ENCODE peak calls at places on chromosome 15, in seven cellular contexts. One of them, this sample, is unnamed.

GRCh38 chr15:27260523-27260922 is 289.5 kb downstream of the GABRG3 start:
- DNase-seq in IMR-90: no peak
- DNase-seq in neuronal stem cell: no peak
- DNase-seq in H1: no peak
- DNase-seq in mesendoderm: no peak
- DNase-seq in trophoblast cell: no peak
- DNase-seq in mesenchymal stem cell: no peak
- DNase-seq in this sample: no peak

GRCh38 chr15:88449581-88449980 is 17.6 kb downstream of the MRPL46 start:
- DNase-seq in IMR-90: no peak
- DNase-seq in neuronal stem cell: no peak
- DNase-seq in H1: no peak
- DNase-seq in mesendoderm: no peak
- DNase-seq in trophoblast cell: no peak
- DNase-seq in mesenchymal stem cell: no peak
- DNase-seq in this sample: no peak

GRCh38 chr15:49962044-49962602 is 156.9 kb downstream of the ATP8B4 start:
- DNase-seq in IMR-90: no peak
- DNase-seq in neuronal stem cell: no peak
- DNase-seq in H1: no peak
- DNase-seq in mesendoderm: no peak
- DNase-seq in trophoblast cell: no peak
- DNase-seq in mesenchymal stem cell: no peak
- DNase-seq in this sample: no peak

GRCh38 chr15:86857701-86858100 is 778.0 kb downstream of the AGBL1 start:
- DNase-seq in IMR-90: no peak
- DNase-seq in neuronal stem cell: no peak
- DNase-seq in H1: no peak
- DNase-seq in mesendoderm: no peak
- DNase-seq in trophoblast cell: no peak
- DNase-seq in mesenchymal stem cell: no peak
- DNase-seq in this sample: no peak

GRCh38 chr15:69143756-69144436 is 16.5 kb upstream of the GLCE start:
- DNase-seq in IMR-90: no peak
- DNase-seq in neuronal stem cell: no peak
- DNase-seq in H1: no peak
- DNase-seq in mesendoderm: no peak
- DNase-seq in trophoblast cell: no peak
- DNase-seq in mesenchymal stem cell: no peak
- DNase-seq in this sample: no peak

GRCh38 chr15:77387355-77388105 is 32.4 kb downstream of the PEAK1 start:
- DNase-seq in IMR-90: peak
- DNase-seq in neuronal stem cell: no peak
- DNase-seq in H1: no peak
- DNase-seq in mesendoderm: peak
- DNase-seq in trophoblast cell: no peak
- DNase-seq in mesenchymal stem cell: no peak
- DNase-seq in this sample: no peak

GRCh38 chr15:73786518-73786917 is 33.4 kb upstream of the INSYN1 start:
- DNase-seq in IMR-90: no peak
- DNase-seq in neuronal stem cell: no peak
- DNase-seq in H1: peak
- DNase-seq in mesendoderm: no peak
- DNase-seq in trophoblast cell: no peak
- DNase-seq in mesenchymal stem cell: no peak
- DNase-seq in this sample: peak

GRCh38 chr15:25844981-25845680 is 18.0 kb downstream of the ATP10A start:
- DNase-seq in IMR-90: no peak
- DNase-seq in neuronal stem cell: no peak
- DNase-seq in H1: no peak
- DNase-seq in mesendoderm: no peak
- DNase-seq in trophoblast cell: no peak
- DNase-seq in mesenchymal stem cell: no peak
- DNase-seq in this sample: no peak

GRCh38 chr15:82810061-82810862 is 834 bp downstream of the WHAMM start:
- DNase-seq in IMR-90: peak
- DNase-seq in neuronal stem cell: peak
- DNase-seq in H1: no peak
- DNase-seq in mesendoderm: peak
- DNase-seq in trophoblast cell: peak
- DNase-seq in mesenchymal stem cell: peak
- DNase-seq in this sample: peak

GRCh38 chr15:56653082-56653481 is 80.2 kb downstream of the ZNF280D start:
- DNase-seq in IMR-90: no peak
- DNase-seq in neuronal stem cell: no peak
- DNase-seq in H1: no peak
- DNase-seq in mesendoderm: no peak
- DNase-seq in trophoblast cell: no peak
- DNase-seq in mesenchymal stem cell: no peak
- DNase-seq in this sample: no peak

GRCh38 chr15:34753236-34753894 is 1.4 kb downstream of the GJD2 start:
- DNase-seq in IMR-90: peak
- DNase-seq in neuronal stem cell: peak
- DNase-seq in H1: peak
- DNase-seq in mesendoderm: peak
- DNase-seq in trophoblast cell: peak
- DNase-seq in mesenchymal stem cell: peak
- DNase-seq in this sample: peak

GRCh38 chr15:35753486-35753885 is 207.5 kb upstream of the DPH6 start:
- DNase-seq in IMR-90: peak
- DNase-seq in neuronal stem cell: no peak
- DNase-seq in H1: no peak
- DNase-seq in mesendoderm: no peak
- DNase-seq in trophoblast cell: no peak
- DNase-seq in mesenchymal stem cell: no peak
- DNase-seq in this sample: no peak

GRCh38 chr15:69951511-69952209 is 146.1 kb downstream of the TLE3 start:
- DNase-seq in IMR-90: peak
- DNase-seq in neuronal stem cell: no peak
- DNase-seq in H1: no peak
- DNase-seq in mesendoderm: no peak
- DNase-seq in trophoblast cell: no peak
- DNase-seq in mesenchymal stem cell: peak
- DNase-seq in this sample: no peak

GRCh38 chr15:43541785-43542184 is 24.4 kb downstream of the MAP1A start:
- DNase-seq in IMR-90: peak
- DNase-seq in neuronal stem cell: no peak
- DNase-seq in H1: no peak
- DNase-seq in mesendoderm: no peak
- DNase-seq in trophoblast cell: peak
- DNase-seq in mesenchymal stem cell: peak
- DNase-seq in this sample: no peak

GRCh38 chr15:81308260-81308659 is 15.7 kb downstream of the STARD5 start:
- DNase-seq in IMR-90: no peak
- DNase-seq in neuronal stem cell: no peak
- DNase-seq in H1: no peak
- DNase-seq in mesendoderm: no peak
- DNase-seq in trophoblast cell: no peak
- DNase-seq in mesenchymal stem cell: no peak
- DNase-seq in this sample: no peak

GRCh38 chr15:50058231-50058630 is 60.8 kb downstream of the ATP8B4 start:
- DNase-seq in IMR-90: peak
- DNase-seq in neuronal stem cell: no peak
- DNase-seq in H1: no peak
- DNase-seq in mesendoderm: no peak
- DNase-seq in trophoblast cell: no peak
- DNase-seq in mesenchymal stem cell: peak
- DNase-seq in this sample: no peak

GRCh38 chr15:68732451-68732850 is 88.2 kb downstream of the ANP32A start:
- DNase-seq in IMR-90: no peak
- DNase-seq in neuronal stem cell: no peak
- DNase-seq in H1: no peak
- DNase-seq in mesendoderm: no peak
- DNase-seq in trophoblast cell: no peak
- DNase-seq in mesenchymal stem cell: no peak
- DNase-seq in this sample: no peak

GRCh38 chr15:69523010-69524001 is 70.7 kb downstream of the RPLP1 start:
- DNase-seq in IMR-90: peak
- DNase-seq in neuronal stem cell: peak
- DNase-seq in H1: peak
- DNase-seq in mesendoderm: peak
- DNase-seq in trophoblast cell: peak
- DNase-seq in mesenchymal stem cell: peak
- DNase-seq in this sample: peak

GRCh38 chr15:43168192-43169107 is 16.8 kb upstream of the CCNDBP1 start:
- DNase-seq in IMR-90: peak
- DNase-seq in neuronal stem cell: no peak
- DNase-seq in H1: no peak
- DNase-seq in mesendoderm: no peak
- DNase-seq in trophoblast cell: no peak
- DNase-seq in mesenchymal stem cell: peak
- DNase-seq in this sample: no peak

GRCh38 chr15:36175181-36175750 is 404.2 kb upstream of the CDIN1 start:
- DNase-seq in IMR-90: no peak
- DNase-seq in neuronal stem cell: no peak
- DNase-seq in H1: no peak
- DNase-seq in mesendoderm: no peak
- DNase-seq in trophoblast cell: no peak
- DNase-seq in mesenchymal stem cell: peak
- DNase-seq in this sample: no peak

GRCh38 chr15:41207687-41208448 is 22.7 kb downstream of the EXD1 start:
- DNase-seq in IMR-90: peak
- DNase-seq in neuronal stem cell: no peak
- DNase-seq in H1: no peak
- DNase-seq in mesendoderm: no peak
- DNase-seq in trophoblast cell: no peak
- DNase-seq in mesenchymal stem cell: peak
- DNase-seq in this sample: no peak

GRCh38 chr15:95302809-95303208 is 1027.7 kb upstream of the NR2F2 start:
- DNase-seq in IMR-90: no peak
- DNase-seq in neuronal stem cell: no peak
- DNase-seq in H1: no peak
- DNase-seq in mesendoderm: no peak
- DNase-seq in trophoblast cell: no peak
- DNase-seq in mesenchymal stem cell: no peak
- DNase-seq in this sample: no peak

GRCh38 chr15:44023176-44023575 is 171.9 kb downstream of the FRMD5 start:
- DNase-seq in IMR-90: peak
- DNase-seq in neuronal stem cell: no peak
- DNase-seq in H1: no peak
- DNase-seq in mesendoderm: no peak
- DNase-seq in trophoblast cell: no peak
- DNase-seq in mesenchymal stem cell: no peak
- DNase-seq in this sample: no peak

GRCh38 chr15:31439328-31439727 is 112.7 kb downstream of the KLF13 start:
- DNase-seq in IMR-90: no peak
- DNase-seq in neuronal stem cell: no peak
- DNase-seq in H1: no peak
- DNase-seq in mesendoderm: peak
- DNase-seq in trophoblast cell: peak
- DNase-seq in mesenchymal stem cell: no peak
- DNase-seq in this sample: peak

GRCh38 chr15:46442196-46442595 is 807.4 kb downstream of the SQOR start:
- DNase-seq in IMR-90: no peak
- DNase-seq in neuronal stem cell: no peak
- DNase-seq in H1: no peak
- DNase-seq in mesendoderm: no peak
- DNase-seq in trophoblast cell: peak
- DNase-seq in mesenchymal stem cell: peak
- DNase-seq in this sample: no peak

GRCh38 chr15:90684281-90684680 is 32.9 kb upstream of the BLM start:
- DNase-seq in IMR-90: no peak
- DNase-seq in neuronal stem cell: no peak
- DNase-seq in H1: no peak
- DNase-seq in mesendoderm: no peak
- DNase-seq in trophoblast cell: no peak
- DNase-seq in mesenchymal stem cell: no peak
- DNase-seq in this sample: no peak

GRCh38 chr15:67066041-67067021 is 929 bp downstream of the SMAD3 start:
- DNase-seq in IMR-90: peak
- DNase-seq in neuronal stem cell: peak
- DNase-seq in H1: no peak
- DNase-seq in mesendoderm: peak
- DNase-seq in trophoblast cell: peak
- DNase-seq in mesenchymal stem cell: no peak
- DNase-seq in this sample: no peak

GRCh38 chr15:92674347-92674746 is 18.8 kb upstream of the FAM174B start:
- DNase-seq in IMR-90: no peak
- DNase-seq in neuronal stem cell: no peak
- DNase-seq in H1: no peak
- DNase-seq in mesendoderm: no peak
- DNase-seq in trophoblast cell: no peak
- DNase-seq in mesenchymal stem cell: no peak
- DNase-seq in this sample: no peak

GRCh38 chr15:69958494-69959134 is 139.1 kb downstream of the TLE3 start:
- DNase-seq in IMR-90: no peak
- DNase-seq in neuronal stem cell: no peak
- DNase-seq in H1: no peak
- DNase-seq in mesendoderm: peak
- DNase-seq in trophoblast cell: no peak
- DNase-seq in mesenchymal stem cell: no peak
- DNase-seq in this sample: peak

GRCh38 chr15:39177561-39177960 is 403.3 kb upstream of the THBS1 start:
- DNase-seq in IMR-90: no peak
- DNase-seq in neuronal stem cell: no peak
- DNase-seq in H1: no peak
- DNase-seq in mesendoderm: no peak
- DNase-seq in trophoblast cell: no peak
- DNase-seq in mesenchymal stem cell: no peak
- DNase-seq in this sample: no peak
- H4K8ac ChIP-seq in IMR-90: peak
- H4K8ac ChIP-seq in neuronal stem cell: no peak
- H4K8ac ChIP-seq in H1: no peak
- H4K8ac ChIP-seq in mesendoderm: no peak
- H4K8ac ChIP-seq in trophoblast cell: no peak
- H4K8ac ChIP-seq in mesenchymal stem cell: no peak
- H4K8ac ChIP-seq in this sample: no peak

GRCh38 chr15:52419494-52419893 is 109.2 kb downstream of the MYO5A start:
- DNase-seq in IMR-90: no peak
- DNase-seq in neuronal stem cell: no peak
- DNase-seq in H1: no peak
- DNase-seq in mesendoderm: no peak
- DNase-seq in trophoblast cell: no peak
- DNase-seq in mesenchymal stem cell: no peak
- DNase-seq in this sample: no peak
- H3K4ac ChIP-seq in IMR-90: no peak
- H3K4ac ChIP-seq in neuronal stem cell: no peak
- H3K4ac ChIP-seq in H1: no peak
- H3K4ac ChIP-seq in mesendoderm: no peak
- H3K4ac ChIP-seq in trophoblast cell: no peak
- H3K4ac ChIP-seq in mesenchymal stem cell: no peak
- H3K4ac ChIP-seq in this sample: no peak

DNA sequence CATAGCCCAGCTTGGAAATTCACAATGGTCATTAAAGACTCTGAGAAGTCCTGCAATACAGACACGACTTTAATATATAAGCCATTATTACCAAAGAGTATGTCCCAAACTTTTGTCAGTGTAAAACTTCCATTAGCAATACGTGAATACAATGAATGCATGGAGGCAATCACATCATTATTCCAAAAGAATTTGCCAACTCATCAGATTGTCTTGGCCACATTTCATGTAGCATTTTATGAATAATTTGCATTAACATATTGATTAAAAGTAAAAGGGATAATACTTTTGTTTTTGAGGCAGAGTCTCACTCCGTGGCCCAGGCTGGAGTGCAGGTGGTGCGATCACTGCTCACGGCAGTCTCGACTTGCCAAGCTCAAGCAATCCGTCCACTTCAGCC is 7.9 kb upstream of the DUT start:
- DNase-seq in IMR-90: no peak
- DNase-seq in neuronal stem cell: no peak
- DNase-seq in H1: no peak
- DNase-seq in mesendoderm: no peak
- DNase-seq in trophoblast cell: no peak
- DNase-seq in mesenchymal stem cell: no peak
- DNase-seq in this sample: no peak
- H4K8ac ChIP-seq in IMR-90: no peak
- H4K8ac ChIP-seq in neuronal stem cell: no peak
- H4K8ac ChIP-seq in H1: no peak
- H4K8ac ChIP-seq in mesendoderm: no peak
- H4K8ac ChIP-seq in trophoblast cell: no peak
- H4K8ac ChIP-seq in mesenchymal stem cell: no peak
- H4K8ac ChIP-seq in this sample: no peak

GRCh38 chr15:23022156-23022555 is 17.2 kb downstream of the TUBGCP5 start:
- DNase-seq in IMR-90: no peak
- DNase-seq in neuronal stem cell: no peak
- DNase-seq in H1: no peak
- DNase-seq in mesendoderm: no peak
- DNase-seq in trophoblast cell: no peak
- DNase-seq in mesenchymal stem cell: no peak
- DNase-seq in this sample: no peak
- H3K4ac ChIP-seq in IMR-90: no peak
- H3K4ac ChIP-seq in neuronal stem cell: no peak
- H3K4ac ChIP-seq in H1: no peak
- H3K4ac ChIP-seq in mesendoderm: no peak
- H3K4ac ChIP-seq in trophoblast cell: no peak
- H3K4ac ChIP-seq in mesenchymal stem cell: no peak
- H3K4ac ChIP-seq in this sample: no peak

This sample was measured in H9.